ENCODE peak calls at places on chromosomes 2 and 18, in six cellular contexts. Z is K562, U is neural progenitor cell, D is Karpas-422, F is hepatocyte, K is GM23248. Y is an unnamed sample. For H3K79me2, the result is how much of the 10 kb centered on the place peaks cover.

GRCh38 chr2:9342659-9343058 is 80.7 kb downstream of the ITGB1BP1 start:
- DNase-seq in Z (no peak), U (no peak), D (no peak), F (no peak), K (no peak), Y (no peak)

GRCh38 chr18:50285631-50286321 is 1.7 kb downstream of the CXXC1 start:
- DNase-seq in Z (no peak), U (no peak), D (no peak), F (no peak), K (no peak), Y (no peak)

GRCh38 chr18:49664086-49664890 is 102.4 kb downstream of the LIPG start:
- DNase-seq in Z (peak), U (no peak), D (no peak), F (no peak), K (no peak), Y (no peak)

GRCh38 chr18:62324917-62325805 is at the start of gene TNFRSF11A:
- DNase-seq in Z (peak), U (peak), D (peak), F (peak), K (peak), Y (no peak)

GRCh38 chr2:183349046-183349445 is 224.8 kb downstream of the NUP35 start:
- DNase-seq in Z (no peak), U (peak), D (peak), F (no peak), K (no peak), Y (peak)

GRCh38 chr2:88651646-88652045 is 24.4 kb upstream of the EIF2AK3 start:
- DNase-seq in Z (no peak), U (no peak), D (no peak), F (no peak), K (no peak), Y (no peak)

GRCh38 chr2:23497063-23497462 is 112.1 kb downstream of the KLHL29 start:
- DNase-seq in Z (no peak), U (no peak), D (no peak), F (no peak), K (peak), Y (no peak)

GRCh38 chr2:24871852-24872323 is 48.1 kb downstream of the ADCY3 start:
- DNase-seq in Z (no peak), U (no peak), D (no peak), F (no peak), K (no peak), Y (no peak)

GRCh38 chr2:200443376-200443775 is 66.5 kb downstream of the KCTD18 start:
- DNase-seq in Z (no peak), U (no peak), D (no peak), F (no peak), K (no peak), Y (no peak)

GRCh38 chr18:62767321-62767720 is 52.0 kb downstream of the PHLPP1 start:
- DNase-seq in Z (no peak), U (no peak), D (no peak), F (no peak), K (peak), Y (no peak)

GRCh38 chr2:20674974-20675679 is 8.2 kb downstream of the GDF7 start:
- DNase-seq in Z (peak), U (no peak), D (no peak), F (peak), K (peak), Y (no peak)

GRCh38 chr2:74142340-74142739 is 5.4 kb downstream of the BOLA3 start:
- DNase-seq in Z (peak), U (peak), D (peak), F (no peak), K (peak), Y (peak)

GRCh38 chr18:70700496-70700895 is 411.7 kb downstream of the SOCS6 start:
- DNase-seq in Z (no peak), U (no peak), D (peak), F (no peak), K (no peak), Y (no peak)

GRCh38 chr2:241217320-241218031 is 29.0 kb downstream of the ANO7 start:
- DNase-seq in Z (peak), U (peak), D (no peak), F (peak), K (peak), Y (peak)

DNA sequence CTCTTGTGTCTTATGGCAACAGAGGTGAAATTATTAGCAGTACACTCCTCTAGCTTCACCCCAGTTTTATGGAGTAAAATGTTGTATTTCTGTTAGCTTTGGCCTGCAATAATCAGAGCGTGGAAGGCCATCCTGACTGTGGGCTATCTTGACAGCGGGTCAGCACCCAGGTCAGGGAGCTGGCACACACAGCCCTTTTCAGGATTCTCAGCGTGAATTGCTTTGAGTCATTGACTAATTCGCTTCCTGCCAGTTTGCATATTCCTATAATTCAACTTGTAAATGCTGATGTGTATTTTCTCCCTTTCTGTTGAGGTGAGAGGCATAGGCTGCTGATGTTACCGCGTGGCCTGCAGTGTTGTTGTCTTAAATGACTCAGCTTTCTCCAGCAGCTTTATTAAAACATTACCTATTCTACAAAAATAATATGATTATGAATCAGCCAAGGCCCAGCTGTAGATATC is 109.6 kb upstream of the EML6 start:
- DNase-seq in Z (no peak), U (no peak), D (no peak), F (no peak), K (peak), Y (no peak)
- H3K4me2 ChIP-seq in Z (no peak), U (no peak), D (no peak), F (no peak), K (no peak), Y (no peak)

GRCh38 chr2:72972744-72973535 is 55.6 kb downstream of the EMX1 start:
- DNase-seq in Z (peak), U (no peak), D (no peak), F (no peak), K (no peak), Y (no peak)

GRCh38 chr2:72968286-72968685 is 51.0 kb downstream of the EMX1 start:
- DNase-seq in Z (no peak), U (no peak), D (no peak), F (no peak), K (no peak), Y (no peak)

GRCh38 chr2:72965770-72966430 is 48.6 kb downstream of the EMX1 start:
- DNase-seq in Z (no peak), U (no peak), D (no peak), F (peak), K (no peak), Y (no peak)

GRCh38 chr2:72971036-72971435 is 53.7 kb downstream of the EMX1 start:
- DNase-seq in Z (no peak), U (no peak), D (no peak), F (no peak), K (no peak), Y (no peak)

DNA sequence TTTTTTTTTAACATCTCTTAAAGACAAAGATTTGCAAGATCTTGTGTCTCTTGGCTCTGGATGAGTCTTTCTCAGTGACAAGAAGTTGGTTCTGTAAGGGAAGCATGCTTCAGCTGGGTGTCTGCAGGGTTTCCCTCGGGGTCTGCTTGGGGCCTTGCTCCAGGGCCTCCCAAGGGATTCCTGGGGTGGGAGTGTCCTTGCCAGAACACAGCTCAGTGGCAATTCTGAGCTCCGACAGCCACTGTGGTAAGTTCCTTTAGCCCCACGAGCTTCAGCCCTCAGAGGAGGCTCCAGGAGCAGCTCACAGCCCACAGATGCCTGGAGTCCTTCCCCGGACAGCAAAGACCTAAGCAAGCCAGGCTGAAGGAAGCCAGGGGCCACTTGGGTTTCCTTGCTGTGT is 52.4 kb downstream of the EMX1 start:
- DNase-seq in Z (no peak), U (no peak), D (no peak), F (no peak), K (no peak), Y (no peak)
- H3K79me2 ChIP-seq in Z (under half), U (under half), D (under half), F (under half), K (under half), Y (under half)

GRCh38 chr2:36562245-36562644 is 35.7 kb downstream of the FEZ2 start:
- DNase-seq in Z (no peak), U (no peak), D (no peak), F (no peak), K (peak), Y (no peak)
- H3K4me2 ChIP-seq in Z (no peak), U (no peak), D (no peak), F (no peak), K (peak), Y (no peak)

DNA sequence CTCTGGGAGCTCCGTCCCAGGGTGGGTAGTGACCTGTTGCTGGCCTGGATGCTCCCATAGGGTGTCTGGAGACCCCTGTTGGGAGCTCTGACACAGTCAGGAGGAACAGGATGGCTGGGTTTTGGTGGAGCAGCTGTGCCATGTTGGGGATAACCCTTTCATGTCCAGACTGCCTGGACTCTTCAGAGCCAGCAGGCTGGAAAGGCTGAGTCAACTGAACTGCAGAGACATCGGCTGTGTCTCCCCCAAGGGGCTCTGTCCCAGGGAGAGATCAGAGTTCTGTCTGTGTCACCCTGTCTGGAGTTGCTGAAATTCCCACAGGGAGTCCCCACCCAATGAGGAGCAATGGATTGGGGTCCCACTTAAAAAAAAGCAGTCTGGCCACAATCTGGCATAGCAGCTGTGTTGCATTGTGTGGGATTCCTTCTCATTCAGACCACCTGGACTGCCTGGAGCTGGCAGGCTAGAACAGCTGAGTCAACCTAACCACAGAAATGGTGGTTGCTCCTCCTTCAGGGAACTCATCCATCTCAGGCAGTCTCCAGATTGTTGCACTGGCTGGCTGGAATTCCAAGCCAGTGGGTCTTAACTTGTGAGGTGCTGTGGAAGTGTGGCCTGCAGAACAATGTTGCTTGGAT is 37.2 kb downstream of the AGPS start:
- DNase-seq in Z (no peak), U (no peak), D (no peak), F (no peak), K (peak), Y (no peak)
- H3K79me2 ChIP-seq in Z (half or more), U (half or more), D (half or more), F (half or more), K (half or more), Y (under half)

GRCh38 chr2:227499971-227500630 is 28.1 kb downstream of the AGFG1 start:
- DNase-seq in Z (no peak), U (no peak), D (no peak), F (no peak), K (no peak), Y (peak)
- H3K4me2 ChIP-seq in Z (no peak), U (no peak), D (no peak), F (no peak), K (no peak), Y (no peak)

DNA sequence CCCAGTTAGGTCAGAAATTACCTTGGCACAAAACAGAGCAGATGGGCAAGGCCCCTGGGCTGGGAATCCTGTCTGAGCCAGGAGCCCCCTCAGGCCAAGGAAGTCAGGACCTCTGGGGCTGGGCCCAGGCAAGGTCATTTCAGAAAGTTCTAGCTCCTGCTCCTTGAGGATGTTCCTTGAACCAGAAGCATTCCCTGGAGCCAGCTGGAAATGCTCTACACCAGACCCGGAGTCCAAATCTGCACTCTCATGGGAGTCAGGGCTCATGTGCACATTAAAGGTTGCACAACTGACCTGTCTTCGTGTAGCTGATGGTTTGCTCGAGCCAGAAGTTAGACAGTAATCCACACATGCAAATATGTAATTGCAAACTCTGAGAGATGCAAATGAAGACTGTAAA is 18.0 kb downstream of the PARD6G start:
- DNase-seq in Z (no peak), U (no peak), D (no peak), F (no peak), K (no peak), Y (no peak)
- H3K79me2 ChIP-seq in Z (under half), U (under half), D (under half), F (under half), K (under half), Y (under half)

GRCh38 chr2:75260946-75261345 is 61.6 kb upstream of the TACR1 start:
- DNase-seq in Z (no peak), U (no peak), D (no peak), F (no peak), K (no peak), Y (no peak)
- H3K4me2 ChIP-seq in Z (no peak), U (no peak), D (no peak), F (no peak), K (no peak), Y (no peak)

GRCh38 chr2:101124684-101125366 is 26.4 kb downstream of the TBC1D8 start:
- DNase-seq in Z (no peak), U (no peak), D (no peak), F (peak), K (peak), Y (no peak)
- H3K79me2 ChIP-seq in Z (under half), U (under half), D (under half), F (half or more), K (under half), Y (under half)